ENCODE peak calls at places on chromosomes 16 and 17, in six cellular contexts. J is astrocyte of the spinal cord, O is EL, E is ACHN, H is T-helper 9 cell, K is heart right ventricle. G is an unnamed sample.
A peak's percentile ranks its signal among the peaks of the same experiment; 100 is the strongest.

GRCh38 chr17:80872011-80872929 is 119.4 kb upstream of the CHMP6 start:
- DNase-seq in O (no peak), E (no peak), H (no peak), K (peak; percentile 48), J (no peak), G (no peak)

GRCh38 chr16:72210571-72210970 is 38.6 kb upstream of the PMFBP1 start:
- DNase-seq in K (no peak), J (no peak), O (no peak), H (no peak), E (no peak), G (no peak)

GRCh38 chr17:7850970-7851437 is 3.9 kb upstream of the TMEM88 start:
- DNase-seq in J (no peak), O (no peak), H (peak; percentile 13), E (no peak), K (no peak), G (no peak)

GRCh38 chr16:53045554-53046250 is 7.0 kb downstream of the CHD9NB start:
- DNase-seq in K (no peak), J (no peak), E (no peak), O (no peak), H (no peak), G (no peak)

GRCh38 chr17:1056761-1057160 is 59.8 kb downstream of the TIMM22 start:
- DNase-seq in K (no peak), J (no peak), E (no peak), H (no peak), O (no peak), G (no peak)

GRCh38 chr17:72516772-72517399 is 396.1 kb downstream of the SOX9 start:
- DNase-seq in O (no peak), H (no peak), E (no peak), K (peak; percentile 31), J (peak; percentile 28), G (no peak)

GRCh38 chr16:12971216-12971615 is 69.8 kb downstream of the SHISA9 start:
- DNase-seq in E (peak; percentile 100), J (peak; percentile 40), O (peak; percentile 28), K (no peak), H (no peak), G (peak; percentile 33)

GRCh38 chr17:17406225-17406624 is 70.6 kb upstream of the MED9 start:
- DNase-seq in J (no peak), K (no peak), H (no peak), E (no peak), O (no peak), G (no peak)

GRCh38 chr17:48084932-48085331 is 16.3 kb downstream of the CBX1 start:
- DNase-seq in O (no peak), E (no peak), J (no peak), H (no peak), K (no peak), G (no peak)

GRCh38 chr17:9346296-9346926 is 229.2 kb downstream of the STX8 start:
- DNase-seq in O (peak; percentile 12), H (no peak), K (no peak), E (no peak), J (peak; percentile 92), G (no peak)

GRCh38 chr17:62597920-62598319 is 29.6 kb upstream of the MRC2 start:
- DNase-seq in H (no peak), K (no peak), J (no peak), O (peak; percentile 43), E (no peak), G (no peak)

GRCh38 chr17:64572682-64573154 is 65.9 kb downstream of the CEP95 start:
- DNase-seq in O (peak; percentile 78), J (no peak), K (no peak), H (no peak), E (peak; percentile 24), G (no peak)

GRCh38 chr17:78496311-78496710 is 80.9 kb downstream of the DNAH17 start:
- DNase-seq in K (no peak), J (no peak), H (no peak), O (no peak), E (no peak), G (no peak)

GRCh38 chr16:28497861-28498599 is 3.6 kb downstream of the APOBR start:
- DNase-seq in O (no peak), E (no peak), H (no peak), J (no peak), K (no peak), G (no peak)

GRCh38 chr17:2571523-2572303 is 21.7 kb upstream of the PAFAH1B1 start:
- DNase-seq in H (no peak), K (no peak), O (no peak), J (no peak), E (no peak), G (no peak)

GRCh38 chr16:3656491-3657468 is 2.3 kb downstream of the DNASE1 start:
- DNase-seq in J (no peak), H (no peak), O (no peak), K (no peak), E (no peak), G (peak; percentile 57)

GRCh38 chr16:878071-878784 is 77.7 kb upstream of the GNG13 start:
- DNase-seq in H (no peak), K (no peak), O (peak; percentile 10), E (no peak), J (no peak), G (no peak)

GRCh38 chr17:17523001-17523713 is 27.0 kb upstream of the RASD1 start:
- DNase-seq in O (no peak), K (peak; percentile 6), H (no peak), E (no peak), J (peak; percentile 83), G (no peak)

GRCh38 chr17:70040336-70040735 is 34.7 kb upstream of the KCNJ16 start:
- DNase-seq in O (peak; percentile 23), K (no peak), J (no peak), E (no peak), H (no peak), G (no peak)

GRCh38 chr16:74667215-74667765 is 613 bp upstream of the RFWD3 start:
- DNase-seq in H (peak; percentile 11), O (peak; percentile 25), K (peak; percentile 31), E (peak; percentile 39), J (peak; percentile 36), G (no peak)

GRCh38 chr16:28254158-28254557 is 38.2 kb upstream of the SBK1 start:
- DNase-seq in J (no peak), O (no peak), K (no peak), E (no peak), H (no peak), G (no peak)

GRCh38 chr17:2782030-2782429 is 14.2 kb upstream of the RAP1GAP2 start:
- DNase-seq in J (peak; percentile 16), K (no peak), E (no peak), H (no peak), O (peak; percentile 66), G (peak; percentile 60)

GRCh38 chr17:78127240-78127887 is 1.2 kb downstream of the TMC6 start:
- DNase-seq in E (no peak), H (peak; percentile 56), O (no peak), K (peak; percentile 78), J (no peak), G (no peak)

GRCh38 chr16:52357711-52358110 is 189.2 kb downstream of the TOX3 start:
- DNase-seq in J (no peak), H (no peak), E (no peak), O (no peak), K (no peak), G (no peak)

GRCh38 chr17:41970901-41971331 is 4.3 kb downstream of the CNP start:
- DNase-seq in J (no peak), E (no peak), K (no peak), H (no peak), O (no peak), G (no peak)

GRCh38 chr16:53707671-53708070 is 3.7 kb downstream of the FTO start:
- DNase-seq in K (no peak), E (no peak), O (no peak), J (no peak), H (no peak), G (no peak)

GRCh38 chr17:57073626-57074025 is 11.4 kb upstream of the AKAP1 start:
- DNase-seq in E (no peak), H (no peak), K (no peak), J (no peak), O (no peak), G (no peak)

GRCh38 chr16:22971346-22971924 is 157.5 kb downstream of the HS3ST2 start:
- DNase-seq in H (no peak), E (no peak), O (no peak), J (no peak), K (no peak), G (no peak)

GRCh38 chr17:14670861-14671260 is 370.0 kb downstream of the HS3ST3B1 start:
- DNase-seq in E (no peak), J (peak; percentile 70), K (no peak), H (no peak), O (no peak), G (no peak)

GRCh38 chr17:79831367-79832210 is 7.7 kb downstream of the CBX4 start:
- DNase-seq in J (no peak), E (peak; percentile 63), K (peak; percentile 75), H (no peak), O (no peak), G (peak; percentile 80)

GRCh38 chr17:50283714-50284432 is 9.6 kb downstream of the TMEM92 start:
- DNase-seq in H (no peak), K (no peak), E (no peak), J (no peak), O (no peak), G (no peak)

GRCh38 chr16:56450275-56450889 is 750 bp downstream of the NUDT21 start:
- DNase-seq in E (no peak), H (no peak), O (peak; percentile 25), J (no peak), K (no peak), G (no peak)

GRCh38 chr17:59371426-59372099 is 40.1 kb downstream of the YPEL2 start:
- DNase-seq in E (no peak), O (no peak), H (no peak), K (peak; percentile 35), J (no peak), G (no peak)